ENCODE peak calls at places on chromosomes 5 and 9, in four cellular contexts. G, B, S and F are unnamed samples.

GRCh38 chr5:79845448-79846197 is 145.4 kb downstream of the MTX3 start:
- DNase-seq in G (no peak), B (no peak), S (peak; percentile 76), F (no peak)

GRCh38 chr9:91197232-91198181 is 164.2 kb downstream of the AUH start:
- DNase-seq in G (peak; percentile 96), B (peak; percentile 88), S (no peak), F (peak; percentile 23)

GRCh38 chr9:106587021-106587420 is 275.9 kb upstream of the ZNF462 start:
- DNase-seq in G (no peak), B (no peak), S (no peak), F (no peak)

GRCh38 chr9:109751253-109751652 is 28.7 kb upstream of the PALM2AKAP2 start:
- DNase-seq in G (no peak), B (no peak), S (no peak), F (no peak)

GRCh38 chr5:54692631-54693030 is 175.1 kb downstream of the SNX18 start:
- DNase-seq in G (no peak), B (no peak), S (no peak), F (no peak)

GRCh38 chr5:79109527-79110492 is 1.8 kb upstream of the BHMT start:
- DNase-seq in G (peak; percentile 23), B (no peak), S (peak; percentile 68), F (no peak)

GRCh38 chr5:160787247-160787646 is 64.8 kb downstream of the ATP10B start:
- DNase-seq in G (no peak), B (no peak), S (peak; percentile 37), F (peak; percentile 58)

GRCh38 chr9:21440139-21440538 is at the start of gene IFNA1:
- DNase-seq in G (no peak), B (no peak), S (no peak), F (no peak)

GRCh38 chr9:78930281-78930680 is 633.4 kb downstream of the PSAT1 start:
- DNase-seq in G (no peak), B (no peak), S (no peak), F (no peak)

GRCh38 chr5:1244976-1245375 is 19.8 kb downstream of the SLC6A18 start:
- DNase-seq in G (no peak), B (no peak), S (no peak), F (no peak)

GRCh38 chr9:127122176-127123151 is at the start of gene ANGPTL2:
- DNase-seq in G (peak; percentile 87), B (peak; percentile 94), S (peak; percentile 49), F (peak; percentile 89)

GRCh38 chr5:54862036-54862435 is 123.4 kb downstream of the ESM1 start:
- DNase-seq in G (no peak), B (no peak), S (no peak), F (no peak)

GRCh38 chr5:167485395-167485794 is 806.0 kb upstream of the WWC1 start:
- DNase-seq in G (no peak), B (no peak), S (no peak), F (no peak)

GRCh38 chr5:141779642-141780041 is 97.6 kb upstream of the ARAP3 start:
- DNase-seq in G (no peak), B (no peak), S (peak; percentile 62), F (no peak)

GRCh38 chr5:101045689-101046088 is 142.6 kb upstream of the ST8SIA4 start:
- DNase-seq in G (no peak), B (no peak), S (no peak), F (no peak)

GRCh38 chr9:38052147-38052546 is 16.9 kb downstream of the SHB start:
- DNase-seq in G (no peak), B (no peak), S (no peak), F (no peak)

GRCh38 chr5:124906339-124907097 is 160.1 kb upstream of the ZNF608 start:
- DNase-seq in G (peak; percentile 75), B (peak; percentile 71), S (no peak), F (peak; percentile 62)

GRCh38 chr9:88534456-88535225 is at the start of gene NXNL2:
- DNase-seq in G (peak; percentile 53), B (peak; percentile 84), S (peak; percentile 27), F (peak; percentile 56)

GRCh38 chr5:90911169-90911568 is 352.6 kb downstream of the ADGRV1 start:
- DNase-seq in G (no peak), B (no peak), S (no peak), F (no peak)

GRCh38 chr9:86945868-86946711 is 1.2 kb downstream of the GAS1 start:
- DNase-seq in G (peak; percentile 71), B (no peak), S (peak; percentile 61), F (peak; percentile 71)

GRCh38 chr9:100087218-100087617 is 11.6 kb downstream of the ERP44 start:
- DNase-seq in G (no peak), B (no peak), S (no peak), F (no peak)

GRCh38 chr5:144794922-144795321 is 624.2 kb downstream of the KCTD16 start:
- DNase-seq in G (no peak), B (no peak), S (no peak), F (no peak)

GRCh38 chr9:26012797-26013594 is 334.8 kb upstream of the TUSC1 start:
- DNase-seq in G (no peak), B (no peak), S (no peak), F (no peak)

GRCh38 chr5:135697959-135698345 is 119.2 kb upstream of the CXCL14 start:
- DNase-seq in G (no peak), B (no peak), S (no peak), F (no peak)

GRCh38 chr9:96071245-96072124 is 196.0 kb downstream of the ERCC6L2 start:
- DNase-seq in G (no peak), B (no peak), S (peak; percentile 54), F (peak; percentile 41)

GRCh38 chr5:77971965-77972544 is 195.9 kb upstream of the TBCA start:
- DNase-seq in G (no peak), B (no peak), S (no peak), F (no peak)

GRCh38 chr5:16787278-16787677 is 148.8 kb downstream of the MYO10 start:
- DNase-seq in G (no peak), B (no peak), S (no peak), F (no peak)

DNA sequence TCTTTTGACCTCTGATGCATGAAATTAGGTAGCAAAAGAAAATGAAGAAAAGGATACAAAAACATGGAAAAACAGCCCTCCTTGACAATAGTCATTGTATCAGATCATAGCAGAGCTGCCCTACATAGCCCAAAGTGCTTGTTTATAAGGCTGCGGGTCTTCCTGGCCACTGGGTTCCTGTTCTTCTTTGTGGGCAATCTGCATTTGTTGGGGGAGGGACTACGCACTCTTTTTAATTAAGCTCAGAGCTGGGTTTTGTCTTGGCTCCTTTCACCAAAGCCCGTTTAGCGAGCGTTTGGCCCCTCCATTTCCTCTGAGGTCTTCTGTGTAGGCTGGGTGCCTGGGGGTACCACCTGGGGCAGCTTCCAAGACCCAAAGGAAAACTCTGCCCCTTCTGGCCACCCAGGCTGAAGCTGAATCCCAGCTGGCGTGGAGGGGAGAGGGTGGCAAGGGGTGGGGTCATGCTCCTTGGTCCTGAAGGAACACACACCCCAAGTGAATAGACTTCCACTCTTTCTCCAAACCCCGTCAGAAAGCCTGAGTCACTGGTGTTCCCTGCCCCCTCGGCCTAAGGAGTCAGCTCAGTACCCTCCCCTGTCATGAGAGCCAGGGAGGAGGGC is 6.5 kb upstream of the PAX5 start:
- DNase-seq in G (no peak), B (no peak), S (no peak), F (no peak)
- TF ChIP-seq CTCF in G (no peak), B (no peak), S (no peak), F (no peak)

GRCh38 chr9:16715404-16715803 is 155.1 kb downstream of the BNC2 start:
- DNase-seq in G (no peak), B (no peak), S (no peak), F (no peak)
- TF ChIP-seq CTCF in G (no peak), B (no peak), S (no peak), F (no peak)

GRCh38 chr5:81749562-81750307 is 1.2 kb downstream of the SSBP2 start:
- DNase-seq in G (peak; percentile 47), B (peak; percentile 74), S (peak; percentile 67), F (peak; percentile 56)
- TF ChIP-seq CTCF in G (no peak), B (no peak), S (no peak), F (no peak)

GRCh38 chr9:121331992-121332685 is 37.9 kb downstream of the STOM start:
- DNase-seq in G (no peak), B (no peak), S (no peak), F (no peak)
- TF ChIP-seq CTCF in G (peak; percentile 42), B (peak; percentile 13), S (no peak), F (no peak)

GRCh38 chr5:74916831-74917710 is 50.9 kb upstream of the FAM169A start:
- DNase-seq in G (no peak), B (no peak), S (no peak), F (no peak)

GRCh38 chr5:74919041-74919440 is 52.9 kb upstream of the FAM169A start:
- DNase-seq in G (no peak), B (no peak), S (no peak), F (no peak)

GRCh38 chr5:74918232-74918669 is 52.1 kb upstream of the FAM169A start:
- DNase-seq in G (no peak), B (no peak), S (no peak), F (no peak)

GRCh38 chr5:74915488-74915887 is 49.3 kb upstream of the FAM169A start:
- DNase-seq in G (no peak), B (no peak), S (no peak), F (no peak)

DNA sequence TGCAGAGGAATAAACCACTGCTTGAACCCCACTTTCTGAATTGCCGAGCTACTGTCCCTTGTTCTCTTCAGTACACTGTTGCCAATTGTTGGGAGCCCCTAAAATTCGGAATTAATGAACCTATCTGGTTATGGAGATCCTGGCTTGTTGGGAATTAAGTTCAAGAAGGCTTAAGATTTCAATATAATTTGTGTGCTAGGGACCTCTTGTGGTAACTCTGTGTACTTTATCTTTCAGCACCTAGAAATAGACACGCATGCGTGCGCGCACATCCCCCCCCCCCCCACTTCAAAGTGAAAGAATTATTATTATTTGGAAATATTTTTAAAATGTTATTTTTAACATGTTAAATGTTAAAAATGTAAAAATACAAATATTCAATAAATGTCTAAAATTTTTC is 53.3 kb upstream of the FAM169A start:
- DNase-seq in G (peak; percentile 6), B (no peak), S (peak; percentile 8), F (no peak)
- TF ChIP-seq CTCF in G (peak; percentile 65), B (peak; percentile 48), S (peak; percentile 74), F (peak; percentile 51)